ENCODE peak calls at places on chromosomes 12 and 14, in six cellular contexts. One of them, this sample, is unnamed.

GRCh38 chr12:76183459-76184186 is 99.1 kb upstream of the NAP1L1 start:
- DNase-seq in Calu3: peak; percentile 66
- DNase-seq in choroid plexus epithelial cell: peak; percentile 98
- DNase-seq in endothelial cell: no peak
- DNase-seq in B cell: no peak
- DNase-seq in upper lobe of right lung: no peak
- DNase-seq in this sample: no peak

GRCh38 chr12:50066402-50066801 is 9.0 kb downstream of the ASIC1 start:
- DNase-seq in B cell: no peak
- DNase-seq in Calu3: peak; percentile 44
- DNase-seq in choroid plexus epithelial cell: peak; percentile 89
- DNase-seq in upper lobe of right lung: no peak
- DNase-seq in endothelial cell: no peak
- DNase-seq in this sample: no peak

GRCh38 chr12:106147956-106148355 is 9.2 kb upstream of the NUAK1 start:
- DNase-seq in endothelial cell: no peak
- DNase-seq in Calu3: no peak
- DNase-seq in B cell: no peak
- DNase-seq in upper lobe of right lung: no peak
- DNase-seq in choroid plexus epithelial cell: no peak
- DNase-seq in this sample: no peak

GRCh38 chr12:93571854-93572711 is at the start of gene SOCS2:
- DNase-seq in endothelial cell: peak; percentile 68
- DNase-seq in Calu3: peak; percentile 48
- DNase-seq in choroid plexus epithelial cell: peak; percentile 22
- DNase-seq in B cell: peak; percentile 54
- DNase-seq in upper lobe of right lung: peak; percentile 73
- DNase-seq in this sample: peak; percentile 36

GRCh38 chr12:130456375-130457199 is 118.9 kb downstream of the PIWIL1 start:
- DNase-seq in B cell: no peak
- DNase-seq in choroid plexus epithelial cell: no peak
- DNase-seq in Calu3: no peak
- DNase-seq in endothelial cell: no peak
- DNase-seq in upper lobe of right lung: no peak
- DNase-seq in this sample: no peak

GRCh38 chr12:110247340-110248095 is 33.5 kb upstream of the ATP2A2 start:
- DNase-seq in Calu3: peak; percentile 82
- DNase-seq in upper lobe of right lung: peak; percentile 71
- DNase-seq in choroid plexus epithelial cell: peak; percentile 45
- DNase-seq in B cell: no peak
- DNase-seq in endothelial cell: no peak
- DNase-seq in this sample: no peak

GRCh38 chr12:12736759-12737676 is 19.9 kb downstream of the CDKN1B start:
- DNase-seq in B cell: peak; percentile 56
- DNase-seq in endothelial cell: no peak
- DNase-seq in Calu3: no peak
- DNase-seq in upper lobe of right lung: no peak
- DNase-seq in choroid plexus epithelial cell: peak; percentile 69
- DNase-seq in this sample: no peak

GRCh38 chr12:94099191-94099983 is 49.0 kb upstream of the PLXNC1 start:
- DNase-seq in choroid plexus epithelial cell: no peak
- DNase-seq in B cell: no peak
- DNase-seq in Calu3: no peak
- DNase-seq in endothelial cell: no peak
- DNase-seq in upper lobe of right lung: no peak
- DNase-seq in this sample: no peak

GRCh38 chr12:116837082-116837481 is 44.2 kb downstream of the HRK start:
- DNase-seq in upper lobe of right lung: no peak
- DNase-seq in choroid plexus epithelial cell: no peak
- DNase-seq in Calu3: no peak
- DNase-seq in B cell: no peak
- DNase-seq in endothelial cell: no peak
- DNase-seq in this sample: no peak

GRCh38 chr12:120115692-120116442 is 686 bp downstream of the RAB35 start:
- DNase-seq in B cell: no peak
- DNase-seq in endothelial cell: peak; percentile 33
- DNase-seq in Calu3: peak; percentile 52
- DNase-seq in choroid plexus epithelial cell: peak; percentile 50
- DNase-seq in upper lobe of right lung: peak; percentile 76
- DNase-seq in this sample: no peak

GRCh38 chr12:124545508-124546418 is 21.6 kb downstream of the NCOR2 start:
- DNase-seq in upper lobe of right lung: peak; percentile 70
- DNase-seq in endothelial cell: no peak
- DNase-seq in Calu3: no peak
- DNase-seq in B cell: no peak
- DNase-seq in choroid plexus epithelial cell: peak; percentile 94
- DNase-seq in this sample: no peak

GRCh38 chr12:26406391-26406790 is 211.0 kb downstream of the SSPN start:
- DNase-seq in choroid plexus epithelial cell: no peak
- DNase-seq in Calu3: no peak
- DNase-seq in upper lobe of right lung: no peak
- DNase-seq in endothelial cell: no peak
- DNase-seq in B cell: no peak
- DNase-seq in this sample: no peak

GRCh38 chr12:3437986-3438385 is 53.0 kb upstream of the PRMT8 start:
- DNase-seq in B cell: no peak
- DNase-seq in endothelial cell: no peak
- DNase-seq in Calu3: no peak
- DNase-seq in choroid plexus epithelial cell: no peak
- DNase-seq in upper lobe of right lung: no peak
- DNase-seq in this sample: no peak

GRCh38 chr12:2083008-2083407 is 30.2 kb downstream of the CACNA1C start:
- DNase-seq in B cell: no peak
- DNase-seq in choroid plexus epithelial cell: no peak
- DNase-seq in Calu3: no peak
- DNase-seq in upper lobe of right lung: no peak
- DNase-seq in endothelial cell: no peak
- DNase-seq in this sample: no peak

GRCh38 chr14:70735043-70735442 is 74.3 kb downstream of the MAP3K9 start:
- DNase-seq in choroid plexus epithelial cell: peak; percentile 38
- DNase-seq in Calu3: no peak
- DNase-seq in endothelial cell: no peak
- DNase-seq in B cell: no peak
- DNase-seq in upper lobe of right lung: no peak
- DNase-seq in this sample: no peak

GRCh38 chr12:72209096-72209495 is 63.1 kb upstream of the TRHDE start:
- DNase-seq in endothelial cell: no peak
- DNase-seq in upper lobe of right lung: no peak
- DNase-seq in Calu3: no peak
- DNase-seq in choroid plexus epithelial cell: no peak
- DNase-seq in B cell: no peak
- DNase-seq in this sample: no peak

GRCh38 chr12:9707864-9708808 is 24.8 kb downstream of the CLECL1 start:
- DNase-seq in choroid plexus epithelial cell: peak; percentile 80
- DNase-seq in Calu3: peak; percentile 52
- DNase-seq in endothelial cell: peak; percentile 48
- DNase-seq in upper lobe of right lung: no peak
- DNase-seq in B cell: no peak
- DNase-seq in this sample: peak; percentile 35

GRCh38 chr14:60102389-60102788 is 10.7 kb downstream of the PCNX4 start:
- DNase-seq in endothelial cell: no peak
- DNase-seq in Calu3: no peak
- DNase-seq in B cell: no peak
- DNase-seq in choroid plexus epithelial cell: peak; percentile 89
- DNase-seq in upper lobe of right lung: no peak
- DNase-seq in this sample: no peak

GRCh38 chr12:114860969-114861368 is 177.0 kb upstream of the TBX3 start:
- DNase-seq in B cell: no peak
- DNase-seq in endothelial cell: no peak
- DNase-seq in upper lobe of right lung: no peak
- DNase-seq in choroid plexus epithelial cell: no peak
- DNase-seq in Calu3: no peak
- DNase-seq in this sample: no peak

GRCh38 chr14:34355584-34356266 is 106.3 kb downstream of the SPTSSA start:
- DNase-seq in endothelial cell: peak; percentile 4
- DNase-seq in choroid plexus epithelial cell: peak; percentile 69
- DNase-seq in Calu3: no peak
- DNase-seq in B cell: no peak
- DNase-seq in upper lobe of right lung: no peak
- DNase-seq in this sample: no peak

GRCh38 chr14:105096206-105096875 is 31.1 kb upstream of the GPR132 start:
- DNase-seq in B cell: no peak
- DNase-seq in Calu3: no peak
- DNase-seq in endothelial cell: no peak
- DNase-seq in upper lobe of right lung: peak; percentile 48
- DNase-seq in choroid plexus epithelial cell: no peak
- DNase-seq in this sample: no peak

GRCh38 chr14:29897181-29897580 is 30.5 kb downstream of the PRKD1 start:
- DNase-seq in endothelial cell: no peak
- DNase-seq in choroid plexus epithelial cell: no peak
- DNase-seq in B cell: no peak
- DNase-seq in Calu3: no peak
- DNase-seq in upper lobe of right lung: no peak
- DNase-seq in this sample: no peak

GRCh38 chr14:21104448-21105060 is 3.7 kb downstream of the TMEM253 start:
- DNase-seq in upper lobe of right lung: peak; percentile 89
- DNase-seq in choroid plexus epithelial cell: peak; percentile 89
- DNase-seq in Calu3: peak; percentile 69
- DNase-seq in endothelial cell: peak; percentile 70
- DNase-seq in B cell: peak; percentile 70
- DNase-seq in this sample: no peak

GRCh38 chr14:32896979-32897723 is 41.5 kb upstream of the NPAS3 start:
- DNase-seq in Calu3: no peak
- DNase-seq in endothelial cell: no peak
- DNase-seq in B cell: no peak
- DNase-seq in choroid plexus epithelial cell: peak; percentile 57
- DNase-seq in upper lobe of right lung: no peak
- DNase-seq in this sample: no peak

GRCh38 chr12:6866920-6867406 is 368 bp upstream of the TPI1 start:
- DNase-seq in choroid plexus epithelial cell: no peak
- DNase-seq in upper lobe of right lung: no peak
- DNase-seq in B cell: no peak
- DNase-seq in endothelial cell: no peak
- DNase-seq in Calu3: peak; percentile 17
- DNase-seq in this sample: no peak

GRCh38 chr14:52922656-52923055 is 28.2 kb downstream of the FERMT2 start:
- DNase-seq in upper lobe of right lung: no peak
- DNase-seq in endothelial cell: no peak
- DNase-seq in choroid plexus epithelial cell: peak; percentile 47
- DNase-seq in B cell: no peak
- DNase-seq in Calu3: no peak
- DNase-seq in this sample: no peak

GRCh38 chr14:52919971-52920370 is 30.9 kb downstream of the FERMT2 start:
- DNase-seq in endothelial cell: no peak
- DNase-seq in choroid plexus epithelial cell: peak; percentile 47
- DNase-seq in upper lobe of right lung: no peak
- DNase-seq in Calu3: no peak
- DNase-seq in B cell: no peak
- DNase-seq in this sample: no peak

GRCh38 chr14:52926994-52927393 is 23.9 kb downstream of the FERMT2 start:
- DNase-seq in upper lobe of right lung: no peak
- DNase-seq in choroid plexus epithelial cell: peak; percentile 74
- DNase-seq in B cell: no peak
- DNase-seq in endothelial cell: no peak
- DNase-seq in Calu3: no peak
- DNase-seq in this sample: no peak

GRCh38 chr14:52922059-52922458 is 28.8 kb downstream of the FERMT2 start:
- DNase-seq in Calu3: no peak
- DNase-seq in endothelial cell: no peak
- DNase-seq in choroid plexus epithelial cell: no peak
- DNase-seq in upper lobe of right lung: no peak
- DNase-seq in B cell: no peak
- DNase-seq in this sample: no peak

DNA sequence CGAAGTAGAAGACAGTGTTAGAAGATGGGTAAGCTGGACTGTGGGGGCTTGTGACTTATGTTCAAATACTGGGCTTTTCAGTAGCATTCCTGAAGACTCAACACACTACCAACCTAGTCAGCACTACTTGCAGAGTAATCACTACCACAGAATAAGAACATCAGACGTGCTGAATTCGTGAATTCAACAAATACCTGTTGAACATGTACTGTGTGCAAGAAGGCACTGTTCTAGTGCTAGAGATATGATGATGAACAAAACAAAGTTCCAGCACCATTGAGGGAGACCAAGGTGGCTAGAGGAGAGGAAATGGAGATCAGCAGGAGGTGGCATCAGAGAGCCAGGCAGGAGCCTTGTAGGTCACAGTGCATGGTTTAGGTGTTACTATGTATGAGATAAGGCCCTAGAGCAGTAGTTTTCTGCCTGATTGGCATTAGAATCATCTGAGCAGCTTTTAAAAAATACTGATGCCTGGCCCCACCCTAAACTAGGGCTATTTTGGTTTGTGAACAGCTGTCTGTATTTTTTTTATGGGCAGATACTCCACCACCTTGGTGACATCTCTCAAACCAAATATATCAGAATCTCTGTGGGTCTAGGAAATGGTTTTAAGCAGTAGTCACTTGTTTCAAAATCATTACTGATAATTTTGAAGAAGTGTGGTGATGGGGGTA is 26.8 kb downstream of the FERMT2 start:
- DNase-seq in B cell: no peak
- DNase-seq in choroid plexus epithelial cell: no peak
- DNase-seq in endothelial cell: no peak
- DNase-seq in upper lobe of right lung: no peak
- DNase-seq in Calu3: no peak
- DNase-seq in this sample: no peak
- TF ChIP-seq CTCF in B cell: no peak
- TF ChIP-seq CTCF in choroid plexus epithelial cell: no peak
- TF ChIP-seq CTCF in endothelial cell: no peak
- TF ChIP-seq CTCF in upper lobe of right lung: no peak
- TF ChIP-seq CTCF in Calu3: no peak
- TF ChIP-seq CTCF in this sample: no peak

GRCh38 chr12:113766880-113767878 is 198.9 kb downstream of the RBM19 start:
- DNase-seq in choroid plexus epithelial cell: peak; percentile 85
- DNase-seq in endothelial cell: no peak
- DNase-seq in Calu3: peak; percentile 57
- DNase-seq in B cell: no peak
- DNase-seq in upper lobe of right lung: no peak
- DNase-seq in this sample: no peak
- TF ChIP-seq CTCF in choroid plexus epithelial cell: no peak
- TF ChIP-seq CTCF in endothelial cell: no peak
- TF ChIP-seq CTCF in Calu3: no peak
- TF ChIP-seq CTCF in B cell: no peak
- TF ChIP-seq CTCF in upper lobe of right lung: no peak
- TF ChIP-seq CTCF in this sample: no peak

GRCh38 chr12:100539209-100539608 is 34.3 kb upstream of the GAS2L3 start:
- DNase-seq in endothelial cell: peak; percentile 70
- DNase-seq in B cell: no peak
- DNase-seq in Calu3: peak; percentile 54
- DNase-seq in choroid plexus epithelial cell: peak; percentile 66
- DNase-seq in upper lobe of right lung: no peak
- DNase-seq in this sample: peak; percentile 67
- TF ChIP-seq CTCF in endothelial cell: no peak
- TF ChIP-seq CTCF in B cell: no peak
- TF ChIP-seq CTCF in Calu3: no peak
- TF ChIP-seq CTCF in choroid plexus epithelial cell: no peak
- TF ChIP-seq CTCF in upper lobe of right lung: no peak
- TF ChIP-seq CTCF in this sample: no peak

GRCh38 chr12:59446156-59446555 is 149.7 kb upstream of the SLC16A7 start:
- DNase-seq in endothelial cell: no peak
- DNase-seq in B cell: no peak
- DNase-seq in upper lobe of right lung: no peak
- DNase-seq in choroid plexus epithelial cell: no peak
- DNase-seq in Calu3: no peak
- DNase-seq in this sample: no peak

DNA sequence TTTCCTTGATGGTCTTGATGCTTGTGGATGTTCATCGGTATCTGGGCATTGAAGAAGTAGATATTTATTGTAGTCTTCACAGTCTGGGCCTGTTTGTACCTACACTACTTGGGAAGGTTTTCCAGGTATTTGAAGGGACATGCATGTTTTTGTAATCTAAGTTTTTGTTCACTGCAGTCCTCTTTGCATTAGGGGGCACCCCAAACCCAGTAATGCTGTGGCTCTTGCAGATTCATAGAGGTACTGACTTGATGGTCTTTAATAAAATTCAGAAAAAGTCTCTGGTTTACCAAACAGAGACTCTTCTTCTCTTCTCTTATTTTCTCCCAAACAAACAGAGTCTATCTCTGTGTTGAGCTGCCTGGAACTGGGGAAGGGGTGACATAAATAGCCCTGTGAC is 150.9 kb upstream of the SLC16A7 start:
- DNase-seq in endothelial cell: no peak
- DNase-seq in choroid plexus epithelial cell: peak; percentile 53
- DNase-seq in Calu3: peak; percentile 45
- DNase-seq in upper lobe of right lung: no peak
- DNase-seq in B cell: no peak
- DNase-seq in this sample: no peak
- TF ChIP-seq CTCF in endothelial cell: no peak
- TF ChIP-seq CTCF in choroid plexus epithelial cell: peak; percentile 52
- TF ChIP-seq CTCF in Calu3: no peak
- TF ChIP-seq CTCF in upper lobe of right lung: peak; percentile 41
- TF ChIP-seq CTCF in B cell: peak; percentile 54
- TF ChIP-seq CTCF in this sample: peak; percentile 20